ENCODE peak calls at places on chromosomes 7 and 10, in six cellular contexts. W, P, A, L, T and D are unnamed samples.

GRCh38 chr10:3397846-3398245 is 225.3 kb upstream of the PITRM1 start:
- DNase-seq in A (no peak), W (no peak), L (no peak), P (no peak), T (no peak), D (no peak)

GRCh38 chr7:71386200-71386599 is 254.3 kb downstream of the GALNT17 start:
- DNase-seq in P (no peak), T (no peak), L (no peak), A (no peak), W (no peak), D (no peak)

GRCh38 chr10:11823122-11823988 is at the start of gene PROSER2:
- DNase-seq in P (no peak), A (no peak), L (no peak), W (peak), T (peak), D (peak)

GRCh38 chr10:99777918-99778716 is 4.3 kb upstream of the ABCC2 start:
- DNase-seq in T (no peak), P (peak), A (no peak), W (no peak), L (no peak), D (no peak)

GRCh38 chr7:143362126-143362961 is at the start of gene FAM131B:
- DNase-seq in A (no peak), P (no peak), W (no peak), T (peak), L (no peak), D (peak)

GRCh38 chr7:113015038-113015645 is 71.5 kb downstream of the GPR85 start:
- DNase-seq in L (no peak), A (no peak), W (peak), P (peak), T (no peak), D (peak)

GRCh38 chr7:124086843-124087242 is 54.0 kb upstream of the TMEM229A start:
- DNase-seq in T (no peak), P (no peak), A (no peak), W (no peak), L (no peak), D (peak)

GRCh38 chr7:70681847-70682350 is 450.0 kb upstream of the GALNT17 start:
- DNase-seq in W (no peak), P (no peak), L (peak), T (no peak), A (no peak), D (no peak)

GRCh38 chr10:102420443-102420809 is 210 bp upstream of the FBXL15 start:
- DNase-seq in A (no peak), W (peak), T (no peak), L (no peak), P (no peak), D (peak)

GRCh38 chr7:71604818-71605414 is 473.0 kb downstream of the GALNT17 start:
- DNase-seq in W (no peak), P (no peak), T (no peak), L (no peak), A (no peak), D (no peak)

GRCh38 chr7:284762-285722 is 4.9 kb upstream of the FOXL3 start:
- DNase-seq in W (no peak), T (no peak), L (no peak), A (no peak), P (no peak), D (no peak)

GRCh38 chr7:133053321-133053891 is 28.5 kb downstream of the CHCHD3 start:
- DNase-seq in W (peak), P (no peak), T (no peak), A (no peak), L (no peak), D (no peak)

GRCh38 chr10:43409385-43410109 is 561 bp upstream of the HNRNPF start:
- DNase-seq in L (no peak), P (no peak), T (no peak), A (no peak), W (no peak), D (peak)

GRCh38 chr7:4261038-4261960 is 420.8 kb upstream of the FOXK1 start:
- DNase-seq in W (no peak), T (no peak), P (no peak), L (no peak), A (no peak), D (no peak)

GRCh38 chr10:100307716-100308115 is 21.2 kb upstream of the BLOC1S2 start:
- DNase-seq in W (no peak), P (no peak), L (no peak), A (no peak), T (no peak), D (no peak)

GRCh38 chr10:19488592-19489280 is 327.5 kb upstream of the PLXDC2 start:
- DNase-seq in A (peak), P (peak), L (no peak), W (no peak), T (no peak), D (no peak)

GRCh38 chr7:121985476-121985875 is 112.5 kb downstream of the PTPRZ1 start:
- DNase-seq in A (no peak), W (no peak), T (no peak), L (no peak), P (no peak), D (no peak)

GRCh38 chr7:466465-467191 is 53.0 kb downstream of the PDGFA start:
- DNase-seq in L (no peak), P (no peak), A (no peak), W (no peak), T (no peak), D (no peak)

GRCh38 chr10:121426307-121426706 is 171.9 kb downstream of the FGFR2 start:
- DNase-seq in T (peak), W (peak), P (no peak), A (no peak), L (no peak), D (no peak)

GRCh38 chr10:52318822-52319464 is 4.9 kb downstream of the DKK1 start:
- DNase-seq in T (no peak), W (peak), P (peak), L (no peak), A (no peak), D (no peak)

GRCh38 chr7:76155938-76156337 is 45.8 kb upstream of the SRRM3 start:
- DNase-seq in L (no peak), T (no peak), W (no peak), A (no peak), P (peak), D (no peak)

GRCh38 chr10:131758062-131758941 is 142.5 kb upstream of the PPP2R2D start:
- DNase-seq in P (no peak), W (no peak), A (no peak), T (no peak), L (no peak), D (no peak)

GRCh38 chr10:77422491-77423338 is 214.9 kb downstream of the KCNMA1 start:
- DNase-seq in W (no peak), P (no peak), L (no peak), A (no peak), T (no peak), D (peak)

GRCh38 chr10:70084189-70084588 is 31.5 kb downstream of the MACROH2A2 start:
- DNase-seq in A (no peak), L (no peak), P (peak), T (no peak), W (no peak), D (no peak)

GRCh38 chr7:30276203-30276900 is 8.0 kb upstream of the ZNRF2 start:
- DNase-seq in L (no peak), W (peak), P (peak), A (peak), T (no peak), D (peak)

GRCh38 chr10:47364366-47364765 is 16.2 kb downstream of the RBP3 start:
- DNase-seq in T (no peak), P (no peak), L (no peak), A (no peak), W (no peak), D (no peak)

GRCh38 chr10:82084904-82085303 is 209.9 kb downstream of the NRG3 start:
- DNase-seq in P (no peak), L (no peak), T (no peak), A (peak), W (no peak), D (no peak)

GRCh38 chr10:1522237-1522636 is 215.1 kb downstream of the ADARB2 start:
- DNase-seq in A (no peak), T (no peak), P (no peak), W (no peak), L (no peak), D (no peak)

GRCh38 chr7:112989531-112989930 is 97.1 kb downstream of the GPR85 start:
- DNase-seq in W (no peak), A (no peak), L (no peak), T (no peak), P (no peak), D (no peak)

GRCh38 chr10:103669243-103669929 is 175.9 kb downstream of the NEURL1 start:
- DNase-seq in L (no peak), T (no peak), A (no peak), W (no peak), P (no peak), D (no peak)

GRCh38 chr10:114195079-114195478 is 15.9 kb downstream of the TDRD1 start:
- DNase-seq in L (no peak), W (no peak), P (no peak), A (no peak), T (no peak), D (no peak)

GRCh38 chr7:106329408-106329807 is 44.6 kb upstream of the NAMPT start:
- DNase-seq in L (no peak), T (no peak), P (no peak), A (no peak), W (no peak), D (no peak)

GRCh38 chr10:110569120-110569519 is 1.6 kb downstream of the SMC3 start:
- DNase-seq in A (no peak), L (no peak), T (no peak), W (no peak), P (no peak), D (no peak)

GRCh38 chr10:122010405-122011050 is 21.6 kb downstream of the TACC2 start:
- DNase-seq in A (no peak), P (no peak), W (no peak), T (no peak), L (no peak), D (no peak)

GRCh38 chr7:69617364-69617763 is 19.1 kb downstream of the AUTS2 start:
- DNase-seq in W (no peak), L (no peak), A (no peak), P (no peak), T (no peak), D (no peak)

GRCh38 chr7:84231157-84231556 is 36.6 kb upstream of the SEMA3A start:
- DNase-seq in P (no peak), A (no peak), L (no peak), W (no peak), T (no peak), D (no peak)

GRCh38 chr7:139687206-139687954 is 90.4 kb downstream of the HIPK2 start:
- DNase-seq in L (no peak), A (no peak), T (no peak), P (no peak), W (no peak), D (no peak)

GRCh38 chr10:10967029-10967428 is 50.6 kb upstream of the CELF2 start:
- DNase-seq in P (no peak), L (no peak), W (no peak), A (no peak), T (no peak), D (no peak)

GRCh38 chr10:102379383-102379782 is 16.1 kb upstream of the NFKB2 start:
- DNase-seq in W (no peak), T (no peak), A (no peak), L (no peak), P (no peak), D (no peak)

GRCh38 chr10:105159268-105159667 is 518.2 kb downstream of the SORCS3 start:
- DNase-seq in W (no peak), A (no peak), L (no peak), T (no peak), P (peak), D (no peak)

GRCh38 chr10:105161149-105161548 is 520.1 kb downstream of the SORCS3 start:
- DNase-seq in W (no peak), P (no peak), A (no peak), T (no peak), L (no peak), D (no peak)

GRCh38 chr10:105161767-105162166 is 520.7 kb downstream of the SORCS3 start:
- DNase-seq in A (no peak), W (no peak), T (no peak), P (no peak), L (no peak), D (no peak)
- TF ChIP-seq CTCF in A (no peak), W (no peak), T (no peak), P (no peak), L (no peak), D (no peak)

GRCh38 chr7:20561908-20562307 is 53.6 kb upstream of the ABCB5 start:
- DNase-seq in P (no peak), W (no peak), T (no peak), A (no peak), L (no peak), D (no peak)

GRCh38 chr7:20560325-20561180 is 54.9 kb upstream of the ABCB5 start:
- DNase-seq in W (no peak), A (no peak), T (peak), L (no peak), P (peak), D (no peak)

GRCh38 chr7:20559883-20560282 is 55.6 kb upstream of the ABCB5 start:
- DNase-seq in T (no peak), P (no peak), L (no peak), A (no peak), W (no peak), D (no peak)

GRCh38 chr7:20562461-20562860 is 53.0 kb upstream of the ABCB5 start:
- DNase-seq in L (no peak), W (no peak), P (no peak), T (no peak), A (no peak), D (no peak)

DNA sequence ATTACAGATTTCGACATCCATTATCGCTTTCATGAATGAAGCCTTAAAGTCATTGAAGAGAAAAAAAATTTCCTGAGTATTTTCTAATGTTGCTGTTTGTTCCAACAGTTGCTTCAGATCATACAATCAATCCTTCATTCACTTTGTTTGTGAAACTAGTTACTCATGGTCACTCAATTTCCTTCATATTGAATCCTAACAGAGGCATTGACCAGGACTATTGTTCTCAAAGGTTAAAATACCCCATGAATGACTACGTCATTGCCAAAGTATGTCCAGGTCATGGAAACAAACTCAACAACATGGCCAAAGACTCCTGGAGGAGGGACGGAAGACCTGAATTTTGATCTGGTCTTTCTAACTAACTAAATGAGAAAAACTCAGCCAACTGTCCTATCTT is 54.0 kb upstream of the ABCB5 start:
- DNase-seq in T (no peak), A (no peak), L (no peak), W (no peak), P (peak), D (no peak)
- TF ChIP-seq EP300 in T (no peak), A (no peak), L (no peak), W (no peak), P (no peak), D (no peak)

GRCh38 chr10:79405221-79405994 is 40.0 kb downstream of the ZCCHC24 start:
- DNase-seq in T (no peak), A (no peak), L (no peak), W (no peak), P (no peak), D (no peak)
- TF ChIP-seq CHD2 in T (no peak), A (no peak), L (no peak), W (no peak), P (no peak), D (no peak)

GRCh38 chr7:44085549-44085948 is 3.2 kb upstream of the POLM start:
- DNase-seq in W (no peak), L (no peak), T (no peak), P (no peak), A (no peak), D (no peak)
- TF ChIP-seq CTCF in W (no peak), L (peak), T (peak), P (peak), A (peak), D (peak)

GRCh38 chr7:148327379-148327778 is 263.2 kb upstream of the C7orf33 start:
- DNase-seq in L (no peak), T (no peak), W (no peak), A (no peak), P (peak), D (no peak)
- TF ChIP-seq EP300 in L (no peak), T (no peak), W (no peak), A (no peak), P (no peak), D (no peak)

GRCh38 chr7:110804501-110804900 is 286.4 kb upstream of the LRRN3 start:
- DNase-seq in T (no peak), A (no peak), W (no peak), L (no peak), P (no peak), D (no peak)
- TF ChIP-seq CHD2 in T (no peak), A (no peak), W (no peak), L (no peak), P (no peak), D (no peak)